ENCODE peak calls at places on chromosomes 12 and 14, in eight cellular contexts. P is Panc1, U is heart left ventricle, G is suprapubic skin, L is fibroblast of lung, H is kidney, A is astrocyte, B is cardiac muscle cell. K is an unnamed sample.
A peak's percentile ranks its signal among the peaks of the same experiment; 100 is the strongest.

GRCh38 chr12:42732908-42733411 is 143.4 kb upstream of the PRICKLE1 start:
- DNase-seq in P (no peak), U (no peak), G (no peak), L (no peak), H (no peak), A (peak; percentile 33), B (no peak), K (no peak)

GRCh38 chr12:90909069-90909676 is 45.8 kb downstream of the CCER1 start:
- DNase-seq in P (peak; percentile 5), U (no peak), G (no peak), L (peak; percentile 69), H (no peak), A (peak; percentile 47), B (peak; percentile 65), K (peak; percentile 3)

GRCh38 chr12:48770756-48771155 is 18.1 kb downstream of the ADCY6 start:
- DNase-seq in P (no peak), U (no peak), G (no peak), L (no peak), H (no peak), A (no peak), B (no peak), K (no peak)

GRCh38 chr12:81518638-81519037 is 240.5 kb downstream of the PPFIA2 start:
- DNase-seq in P (no peak), U (no peak), G (no peak), L (no peak), H (no peak), A (no peak), B (no peak), K (no peak)

GRCh38 chr12:24423611-24424010 is 474.1 kb upstream of the SOX5 start:
- DNase-seq in P (no peak), U (no peak), G (no peak), L (no peak), H (no peak), A (no peak), B (no peak), K (no peak)

GRCh38 chr14:36857136-36857535 is 195.5 kb downstream of the PAX9 start:
- DNase-seq in P (no peak), U (no peak), G (no peak), L (no peak), H (no peak), A (no peak), B (no peak), K (no peak)

GRCh38 chr12:112182499-112182898 is 57.1 kb downstream of the TRAFD1 start:
- DNase-seq in P (no peak), U (no peak), G (no peak), L (peak; percentile 92), H (peak; percentile 64), A (no peak), B (peak; percentile 73), K (peak; percentile 44)

GRCh38 chr12:50641566-50641965 is 122.3 kb upstream of the ATF1 start:
- DNase-seq in P (no peak), U (no peak), G (no peak), L (no peak), H (no peak), A (no peak), B (no peak), K (no peak)

GRCh38 chr12:3019005-3019680 is 58.0 kb upstream of the TSPAN9 start:
- DNase-seq in P (no peak), U (no peak), G (no peak), L (no peak), H (no peak), A (no peak), B (no peak), K (no peak)

GRCh38 chr12:120007272-120007671 is 18.2 kb downstream of the BICDL1 start:
- DNase-seq in P (no peak), U (no peak), G (no peak), L (no peak), H (no peak), A (no peak), B (no peak), K (peak; percentile 44)

GRCh38 chr14:36134026-36134425 is 42.5 kb downstream of the PTCSC3 start:
- DNase-seq in P (no peak), U (no peak), G (no peak), L (no peak), H (no peak), A (no peak), B (no peak), K (no peak)

GRCh38 chr12:116539905-116540482 is 19.2 kb upstream of the MAP1LC3B2 start:
- DNase-seq in P (no peak), U (no peak), G (no peak), L (peak; percentile 74), H (peak; percentile 86), A (peak; percentile 48), B (peak; percentile 70), K (peak; percentile 20)

GRCh38 chr12:123621619-123622530 is 11.6 kb downstream of the EIF2B1 start:
- DNase-seq in P (no peak), U (no peak), G (no peak), L (no peak), H (no peak), A (no peak), B (no peak), K (no peak)

GRCh38 chr14:103679351-103679750 is 35.9 kb downstream of the XRCC3 start:
- DNase-seq in P (no peak), U (no peak), G (no peak), L (peak; percentile 31), H (no peak), A (peak; percentile 10), B (peak; percentile 38), K (peak; percentile 82)

GRCh38 chr12:24027352-24027751 is 77.9 kb upstream of the SOX5 start:
- DNase-seq in P (no peak), U (no peak), G (no peak), L (no peak), H (no peak), A (no peak), B (no peak), K (no peak)

GRCh38 chr12:68568878-68569569 is 41.7 kb upstream of the RAP1B start:
- DNase-seq in P (no peak), U (no peak), G (no peak), L (no peak), H (no peak), A (no peak), B (no peak), K (no peak)

GRCh38 chr12:13024151-13024946 is 19.8 kb upstream of the FAM234B start:
- DNase-seq in P (no peak), U (no peak), G (no peak), L (peak; percentile 87), H (no peak), A (no peak), B (peak; percentile 70), K (no peak)

DNA sequence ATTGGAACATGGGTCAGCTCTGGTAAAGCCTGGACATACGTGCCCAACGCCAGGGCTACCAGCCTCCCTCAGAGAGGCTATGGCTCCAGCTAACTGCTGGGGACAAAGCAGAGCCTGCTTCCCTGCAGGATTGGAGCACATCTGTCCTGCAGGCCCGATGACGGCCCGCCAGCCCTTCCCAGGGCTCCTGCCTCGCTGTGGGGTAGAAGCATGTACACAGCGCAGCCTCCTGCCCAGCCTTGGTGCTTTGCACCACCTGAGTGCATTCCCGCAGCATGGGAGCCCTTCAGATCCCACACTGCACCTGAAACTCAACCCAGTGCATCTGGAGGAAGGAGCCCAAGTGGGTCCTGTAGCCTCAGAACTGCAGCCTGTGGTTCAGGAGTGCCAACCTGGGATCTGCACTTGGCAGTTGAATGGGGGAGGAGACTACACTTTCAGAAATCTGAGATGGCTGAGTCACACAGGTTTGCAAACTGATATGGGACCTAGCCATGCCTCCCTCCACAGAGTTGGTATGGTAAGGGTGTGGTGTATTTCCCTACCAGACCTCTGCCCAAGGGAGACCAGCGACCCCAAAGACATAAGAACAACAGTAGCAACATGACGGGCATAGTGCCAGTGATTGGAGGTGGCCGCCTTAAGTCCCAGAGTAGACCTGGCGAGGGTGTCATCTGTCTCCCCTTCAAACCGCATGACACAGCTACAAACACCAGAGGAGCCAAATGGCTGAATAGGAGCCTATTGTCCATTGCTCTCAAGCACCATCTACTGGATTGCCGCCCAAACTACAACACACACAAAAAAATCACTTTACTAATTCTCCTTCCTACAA is 273.9 kb upstream of the MIS18BP1 start:
- DNase-seq in P (no peak), U (no peak), G (no peak), L (no peak), H (no peak), A (no peak), B (no peak), K (peak; percentile 48)
- TF ChIP-seq CTCF in P (peak; percentile 59), U (peak; percentile 40), G (no peak), L (no peak), H (peak; percentile 51), A (peak; percentile 32), B (no peak), K (peak; percentile 59)

GRCh38 chr12:10130042-10130441 is at the start of gene CLEC7A:
- DNase-seq in P (no peak), U (no peak), G (no peak), L (no peak), H (no peak), A (no peak), B (no peak), K (peak; percentile 70)
- H3K4me3 ChIP-seq in P (no peak within 1 kb of the TSS), U (peak within 1 kb of the TSS; percentile 35), G (peak within 1 kb of the TSS; percentile 30), L (no peak within 1 kb of the TSS), H (no peak within 1 kb of the TSS), A (no peak within 1 kb of the TSS), B (no peak within 1 kb of the TSS), K (no peak within 1 kb of the TSS)

GRCh38 chr12:125329239-125330238 is 264.3 kb downstream of the AACS start:
- DNase-seq in P (no peak), U (no peak), G (no peak), L (no peak), H (no peak), A (peak; percentile 5), B (no peak), K (no peak)

GRCh38 chr12:125336246-125336645 is 271.0 kb downstream of the AACS start:
- DNase-seq in P (no peak), U (no peak), G (no peak), L (no peak), H (no peak), A (no peak), B (no peak), K (no peak)

GRCh38 chr12:125331342-125332052 is 266.3 kb downstream of the AACS start:
- DNase-seq in P (no peak), U (no peak), G (no peak), L (no peak), H (no peak), A (no peak), B (peak; percentile 1), K (no peak)

GRCh38 chr12:125330645-125331341 is 265.6 kb downstream of the AACS start:
- DNase-seq in P (no peak), U (peak; percentile 85), G (no peak), L (peak; percentile 2), H (peak; percentile 79), A (peak; percentile 4), B (peak; percentile 35), K (peak; percentile 41)

DNA sequence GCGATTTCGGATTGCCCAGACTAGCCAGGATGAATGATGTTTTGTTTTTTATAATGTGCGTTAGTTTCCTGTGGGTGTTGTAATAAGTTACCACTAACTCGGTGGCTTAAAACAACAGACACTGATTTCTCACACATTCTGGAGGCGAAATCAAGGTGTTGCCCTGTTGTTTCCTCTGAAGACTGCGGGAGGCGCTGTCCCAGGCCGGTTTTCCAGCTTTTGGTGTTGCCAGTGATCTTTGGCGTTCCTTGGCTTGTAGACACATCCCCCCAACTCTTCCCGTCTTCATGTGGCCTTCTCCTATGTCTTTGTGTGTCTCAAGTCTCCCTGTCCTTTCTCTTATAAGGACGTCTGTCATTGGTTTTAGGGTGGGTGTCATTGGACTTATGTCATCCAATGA is 267.7 kb downstream of the AACS start:
- DNase-seq in P (no peak), U (no peak), G (no peak), L (no peak), H (no peak), A (no peak), B (no peak), K (no peak)
- TF ChIP-seq CTCF in P (peak; percentile 50), U (no peak), G (no peak), L (no peak), H (no peak), A (no peak), B (peak; percentile 7), K (peak; percentile 20)

GRCh38 chr14:85531141-85531593 is 1.2 kb downstream of the FLRT2 start:
- DNase-seq in P (no peak), U (peak; percentile 63), G (peak; percentile 79), L (peak; percentile 80), H (peak; percentile 83), A (peak; percentile 64), B (peak; percentile 89), K (no peak)
- H3K4me3 ChIP-seq in P (peak overlapping the region; percentile 47), U (peak overlapping the region; percentile 71), G (peak overlapping the region; percentile 78), L (peak overlapping the region; percentile 67), H (peak overlapping the region; percentile 67), A (peak overlapping the region; percentile 66), B (peak overlapping the region; percentile 65), K (no peak overlapping the region)